ENCODE peak calls at places on chromosomes 12 and 14, in six cellular contexts. P, Y, S, Q, Z and A are unnamed samples.

GRCh38 chr12:27332407-27333310 is at the start of gene BMAL2:
- DNase-seq in P (no peak), Z (no peak), Q (peak), Y (no peak), S (no peak), A (peak)

GRCh38 chr14:37466623-37467088 is 128.4 kb downstream of the FOXA1 start:
- DNase-seq in Y (no peak), Q (no peak), Z (no peak), S (no peak), P (no peak), A (no peak)

GRCh38 chr12:103462675-103463074 is 33.1 kb downstream of the C12orf42 start:
- DNase-seq in Z (no peak), S (no peak), P (no peak), Q (no peak), Y (no peak), A (no peak)

GRCh38 chr12:97061164-97061563 is 154.1 kb downstream of the NEDD1 start:
- DNase-seq in Q (no peak), S (no peak), Y (no peak), P (no peak), Z (no peak), A (no peak)

GRCh38 chr12:7460375-7461259 is 16.7 kb upstream of the CD163L1 start:
- DNase-seq in Z (no peak), Y (peak), S (no peak), P (peak), Q (peak), A (no peak)

GRCh38 chr12:24045816-24046257 is 96.4 kb upstream of the SOX5 start:
- DNase-seq in Y (no peak), Q (no peak), S (no peak), Z (no peak), P (no peak), A (no peak)

GRCh38 chr14:94142836-94143235 is 13.4 kb upstream of the IFI27L2 start:
- DNase-seq in P (no peak), Q (no peak), S (no peak), Z (no peak), Y (no peak), A (no peak)

GRCh38 chr12:80064269-80064668 is 35.1 kb upstream of the OTOGL start:
- DNase-seq in S (no peak), Q (no peak), Z (no peak), P (no peak), Y (no peak), A (no peak)

GRCh38 chr14:95769976-95770375 is 56.1 kb upstream of the TCL1A start:
- DNase-seq in S (no peak), Q (no peak), Z (no peak), P (no peak), Y (no peak), A (no peak)

GRCh38 chr12:100138048-100138907 is 4.4 kb downstream of the BLTP3B start:
- DNase-seq in P (no peak), Z (no peak), Y (no peak), Q (no peak), S (no peak), A (no peak)

GRCh38 chr14:99753225-99754140 is 39.7 kb upstream of the EML1 start:
- DNase-seq in Q (no peak), P (no peak), Z (no peak), S (no peak), Y (no peak), A (no peak)

GRCh38 chr12:47273191-47273626 is 193.4 kb upstream of the AMIGO2 start:
- DNase-seq in Q (no peak), Y (no peak), Z (no peak), P (no peak), S (no peak), A (no peak)

GRCh38 chr12:9668141-9669018 is 1.1 kb upstream of the CLEC2D start:
- DNase-seq in P (no peak), Z (no peak), Q (no peak), Y (no peak), S (no peak), A (no peak)

GRCh38 chr14:102496955-102497744 is 12.4 kb downstream of the ANKRD9 start:
- DNase-seq in Z (no peak), S (no peak), Y (no peak), Q (no peak), P (no peak), A (no peak)

GRCh38 chr12:20367731-20368652 is at the start of gene PDE3A:
- DNase-seq in Q (no peak), S (peak), Z (peak), Y (peak), P (peak), A (peak)

GRCh38 chr14:101578489-101578888 is 17.2 kb downstream of the DIO3 start:
- DNase-seq in P (no peak), Z (no peak), Q (no peak), S (no peak), Y (no peak), A (no peak)

GRCh38 chr12:121365416-121366062 is 13.3 kb upstream of the ANAPC5 start:
- DNase-seq in Y (no peak), P (no peak), Z (no peak), Q (no peak), S (no peak), A (no peak)

GRCh38 chr12:102407776-102408486 is 72.4 kb downstream of the IGF1 start:
- DNase-seq in Y (no peak), S (no peak), Z (no peak), Q (no peak), P (no peak), A (no peak)

GRCh38 chr14:74563233-74563585 is 48.8 kb downstream of the LTBP2 start:
- DNase-seq in P (no peak), Q (no peak), Z (no peak), S (no peak), Y (no peak), A (no peak)

GRCh38 chr12:121826318-121826954 is 22.6 kb downstream of the SETD1B start:
- DNase-seq in Y (no peak), P (no peak), Z (no peak), S (no peak), Q (no peak), A (no peak)

GRCh38 chr12:82359115-82359478 is 768 bp downstream of the METTL25 start:
- DNase-seq in P (no peak), Y (no peak), Q (no peak), Z (no peak), S (no peak), A (peak)

GRCh38 chr12:87469295-87469694 is 559.9 kb downstream of the C12orf50 start:
- DNase-seq in S (no peak), P (no peak), Q (no peak), Y (no peak), Z (no peak), A (no peak)

GRCh38 chr12:138898-139534 is 72.4 kb downstream of the IQSEC3 start:
- DNase-seq in S (no peak), P (no peak), Q (no peak), Z (no peak), Y (no peak), A (no peak)

GRCh38 chr12:110597885-110598284 is 14.8 kb upstream of the PPTC7 start:
- DNase-seq in Z (no peak), Y (no peak), Q (no peak), S (no peak), P (no peak), A (no peak)

GRCh38 chr14:74417201-74417600 is 8.8 kb downstream of the SYNDIG1L start:
- DNase-seq in P (no peak), Z (no peak), S (no peak), Q (no peak), Y (no peak), A (no peak)

GRCh38 chr12:6158263-6158662 is 33.8 kb upstream of the VWF start:
- DNase-seq in P (no peak), Z (no peak), S (no peak), Q (no peak), Y (no peak), A (no peak)

GRCh38 chr14:61451491-61451890 is 130.1 kb downstream of the PRKCH start:
- DNase-seq in Y (no peak), P (no peak), Z (no peak), Q (no peak), S (no peak), A (no peak)

GRCh38 chr14:103686831-103687485 is 28.3 kb downstream of the XRCC3 start:
- DNase-seq in Y (no peak), P (no peak), Z (no peak), S (no peak), Q (no peak), A (no peak)

GRCh38 chr12:53059434-53060063 is 9.7 kb downstream of the TNS2 start:
- DNase-seq in Y (no peak), P (no peak), Q (no peak), Z (peak), S (no peak), A (no peak)

GRCh38 chr12:71477609-71478008 is 38.0 kb downstream of the LGR5 start:
- DNase-seq in P (no peak), S (no peak), Y (no peak), Z (no peak), Q (no peak), A (no peak)

GRCh38 chr12:30546121-30546520 is 149.5 kb downstream of the IPO8 start:
- DNase-seq in Y (no peak), P (no peak), Q (peak), Z (no peak), S (no peak), A (no peak)

GRCh38 chr14:42110167-42110566 is 503.5 kb downstream of the LRFN5 start:
- DNase-seq in Q (no peak), P (no peak), S (no peak), Z (no peak), Y (no peak), A (no peak)

GRCh38 chr14:104389326-104390220 is 190.0 kb upstream of the C14orf180 start:
- DNase-seq in Y (no peak), P (no peak), Q (peak), S (peak), Z (peak), A (peak)

GRCh38 chr12:97612075-97612474 is 149.5 kb downstream of the RMST start:
- DNase-seq in P (no peak), Q (no peak), Y (no peak), Z (no peak), S (no peak), A (no peak)

GRCh38 chr14:61452452-61452851 is 131.1 kb downstream of the PRKCH start:
- DNase-seq in Z (no peak), S (no peak), Q (no peak), P (no peak), Y (no peak), A (no peak)

GRCh38 chr12:54217774-54218221 is 29.0 kb upstream of the SMUG1 start:
- DNase-seq in Y (no peak), S (no peak), Q (peak), Z (no peak), P (no peak), A (peak)

GRCh38 chr14:20515846-20516245 is 10.5 kb downstream of the RNASE10 start:
- DNase-seq in Y (no peak), P (no peak), Z (no peak), Q (no peak), S (no peak), A (no peak)

GRCh38 chr12:110661337-110661972 is 27.5 kb downstream of the HVCN1 start:
- DNase-seq in P (no peak), Z (no peak), Q (peak), S (peak), Y (no peak), A (no peak)

GRCh38 chr12:44846826-44847225 is 29.3 kb downstream of the NELL2 start:
- DNase-seq in Y (no peak), Q (no peak), S (no peak), P (no peak), Z (no peak), A (no peak)
- H3K4me3 ChIP-seq in Y (no peak), Q (no peak), S (no peak), P (no peak), Z (no peak), A (no peak)

GRCh38 chr14:67425603-67426002 is 13.6 kb upstream of the PLEK2 start:
- DNase-seq in Q (no peak), P (no peak), S (peak), Z (no peak), Y (no peak), A (no peak)

GRCh38 chr14:67426161-67426560 is 14.2 kb upstream of the PLEK2 start:
- DNase-seq in S (peak), Z (no peak), P (no peak), Q (no peak), Y (no peak), A (no peak)

GRCh38 chr14:67421356-67422224 is 9.6 kb upstream of the PLEK2 start:
- DNase-seq in P (no peak), Z (no peak), Q (no peak), S (peak), Y (no peak), A (no peak)

GRCh38 chr14:67424539-67424938 is 12.6 kb upstream of the PLEK2 start:
- DNase-seq in S (no peak), Y (no peak), Z (no peak), Q (no peak), P (no peak), A (no peak)

DNA sequence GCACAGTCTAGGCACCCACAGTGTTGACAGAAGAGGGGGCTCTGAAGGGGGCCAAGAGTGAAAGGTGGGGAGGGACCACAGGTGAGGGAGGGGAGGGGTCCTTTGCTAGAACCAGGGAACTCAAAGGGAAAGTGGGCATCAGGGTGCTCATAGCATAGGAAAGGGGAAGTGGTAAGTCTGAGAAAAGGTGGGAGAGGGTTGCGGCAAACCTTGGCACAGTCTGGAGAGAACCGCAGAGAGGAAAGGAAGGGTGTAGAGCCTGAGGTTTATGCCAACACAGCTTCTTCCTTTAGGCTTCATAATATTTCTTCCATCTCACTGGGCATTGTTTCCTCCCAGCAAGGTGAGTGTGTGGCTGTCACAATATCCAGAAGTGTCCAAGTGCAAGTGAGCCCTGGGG is 11.5 kb upstream of the PLEK2 start:
- DNase-seq in Q (no peak), Z (no peak), Y (no peak), S (peak), P (no peak), A (no peak)
- TF ChIP-seq POLR2AphosphoS5 in Q (no peak), Z (no peak), Y (no peak), S (no peak), P (no peak), A (no peak)

GRCh38 chr12:95072900-95073697 is at the start of gene NR2C1:
- DNase-seq in Y (peak), S (peak), P (peak), Q (peak), Z (peak), A (peak)
- TF ChIP-seq POLR2A in Y (peak), S (peak), P (no peak), Q (no peak), Z (no peak), A (no peak)

GRCh38 chr14:34460295-34460694 is 1.7 kb downstream of the SPTSSA start:
- DNase-seq in Y (no peak), P (no peak), Q (no peak), Z (no peak), S (no peak), A (no peak)
- H3K4me3 ChIP-seq in Y (peak), P (peak), Q (no peak), Z (peak), S (no peak), A (no peak)

DNA sequence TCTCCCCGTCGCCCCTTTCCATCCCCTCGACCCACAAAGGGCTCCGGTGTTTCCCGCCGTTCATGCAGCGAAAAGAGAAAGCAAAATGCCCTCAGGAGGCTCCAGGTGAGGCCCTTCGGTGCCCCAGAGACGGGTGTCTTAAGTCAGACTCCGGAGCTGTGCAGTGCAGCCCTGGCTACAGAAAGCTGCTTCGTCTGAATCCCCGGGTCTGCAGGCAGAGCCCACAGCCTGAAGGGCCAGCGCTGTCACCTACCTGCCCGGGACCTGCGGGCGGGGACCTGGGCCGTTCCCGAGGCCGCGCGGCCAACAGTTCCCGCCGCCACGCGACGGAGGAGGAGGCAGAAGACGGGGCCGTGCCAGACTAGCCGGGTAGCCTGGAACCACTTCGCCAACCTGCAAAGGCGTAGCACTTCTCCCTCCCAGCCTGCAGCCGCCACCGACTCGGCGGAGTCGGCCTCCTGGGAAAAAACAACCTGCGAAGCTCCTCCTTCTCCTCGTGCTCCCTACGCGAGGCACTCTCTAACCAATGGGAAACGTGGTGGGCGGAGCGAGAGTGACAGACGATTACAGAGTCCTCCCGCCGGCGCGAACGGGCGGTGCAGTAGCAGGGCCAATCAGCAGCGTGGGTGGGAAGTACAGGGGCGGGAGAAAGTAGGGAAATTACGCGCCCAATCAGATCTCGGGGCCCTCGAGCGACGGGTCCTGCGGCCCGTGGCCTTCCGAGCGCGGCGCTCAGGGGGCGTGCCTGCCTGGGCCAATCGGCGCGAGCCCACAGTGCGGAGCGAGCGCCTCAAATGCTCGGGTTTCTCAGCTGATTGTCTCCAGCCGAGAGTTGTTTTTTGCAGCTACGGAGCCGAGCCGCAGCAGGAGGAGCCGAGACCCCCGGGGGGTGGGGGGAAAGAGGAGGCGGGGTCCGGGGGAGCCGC is at the start of the genes GPR137C and TXNDC16:
- DNase-seq in Q (peak), P (peak), Z (peak), Y (peak), S (peak), A (peak)
- TF ChIP-seq POLR2AphosphoS5 in Q (peak), P (peak), Z (peak), Y (peak), S (peak), A (peak)

GRCh38 chr12:107317751-107318553 is 224.6 kb upstream of the CRY1 start:
- DNase-seq in Y (peak), P (peak), Q (peak), S (no peak), Z (peak), A (peak)
- TF ChIP-seq POLR2A in Y (no peak), P (peak), Q (no peak), S (no peak), Z (no peak), A (no peak)

GRCh38 chr12:64663019-64663418 is 52.7 kb downstream of the RASSF3 start:
- DNase-seq in Z (no peak), P (no peak), Y (no peak), Q (no peak), S (no peak), A (no peak)

GRCh38 chr12:64669270-64669842 is 59.1 kb downstream of the RASSF3 start:
- DNase-seq in Z (no peak), P (no peak), Y (no peak), S (peak), Q (peak), A (peak)

GRCh38 chr12:64665506-64665905 is 55.2 kb downstream of the RASSF3 start:
- DNase-seq in Z (peak), S (no peak), Q (no peak), Y (no peak), P (no peak), A (peak)

GRCh38 chr12:64670039-64670438 is 59.7 kb downstream of the RASSF3 start:
- DNase-seq in Y (no peak), Q (no peak), Z (no peak), P (no peak), S (no peak), A (no peak)

GRCh38 chr12:64666054-64666914 is 56.0 kb downstream of the RASSF3 start:
- DNase-seq in Q (no peak), Z (no peak), S (no peak), Y (no peak), P (no peak), A (no peak)
- H3K4me3 ChIP-seq in Q (peak), Z (no peak), S (no peak), Y (no peak), P (no peak), A (no peak)

DNA sequence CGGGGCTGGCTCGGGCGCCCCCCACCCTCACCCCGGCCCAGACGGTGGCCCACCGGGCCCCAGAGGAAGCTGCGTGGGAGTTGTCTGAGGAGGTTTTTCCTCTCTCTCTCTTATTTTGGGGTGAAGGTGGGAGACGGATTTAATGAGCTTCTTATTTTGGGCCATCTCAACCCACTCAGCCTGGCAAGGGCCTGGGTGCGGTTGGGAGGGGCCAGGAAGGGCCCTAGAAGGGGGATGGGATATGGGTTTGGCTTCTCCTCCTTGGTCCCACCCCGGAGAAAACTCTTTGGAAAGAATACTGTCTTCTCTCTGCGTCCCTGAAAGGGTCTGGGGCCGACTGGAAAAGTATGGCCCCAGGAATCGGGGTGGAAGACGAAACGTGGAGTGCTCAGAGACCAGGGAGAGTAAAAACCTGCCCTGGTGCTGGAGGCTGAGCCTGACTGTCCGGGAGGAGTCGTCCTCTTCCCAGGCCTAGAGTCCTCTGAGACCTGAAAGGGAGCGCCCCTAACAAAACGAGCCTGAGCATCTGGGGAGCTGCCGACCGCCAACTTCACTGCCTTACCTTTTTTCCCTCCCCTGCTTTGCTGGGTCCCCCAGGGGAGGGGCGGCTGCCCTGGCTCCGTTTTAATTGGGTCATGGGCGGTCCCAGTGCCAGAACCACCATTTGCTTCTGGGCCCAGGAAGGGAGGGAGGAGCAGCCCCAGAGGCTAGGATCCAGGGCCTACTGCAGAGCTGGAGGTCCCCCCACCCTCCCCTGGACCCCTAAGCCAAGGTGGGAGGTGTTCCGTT is 1.6 kb downstream of the MMP14 start:
- DNase-seq in S (peak), P (no peak), Q (no peak), Y (no peak), Z (peak), A (no peak)
- TF ChIP-seq POLR2AphosphoS5 in S (peak), P (peak), Q (peak), Y (no peak), Z (no peak), A (peak)